ENCODE peak calls at places on chromosomes 12 and 14, in five cellular contexts. K is A549, W is OCI-LY7, R is tibial nerve, P is esophagus squamous epithelium. X is an unnamed sample. For H3K9me3, the result is how much of the 10 kb centered on the place peaks cover.

GRCh38 chr14:98444077-98444476 is 827.9 kb downstream of the BCL11B start:
- DNase-seq in K (no peak), R (no peak), W (no peak), P (no peak), X (peak)

GRCh38 chr12:124538194-124539082 is 29.0 kb downstream of the NCOR2 start:
- DNase-seq in K (no peak), R (no peak), W (no peak), P (no peak), X (no peak)

GRCh38 chr14:104579507-104579906 is at the start of gene C14orf180:
- DNase-seq in W (no peak), K (no peak), R (no peak), P (no peak), X (no peak)

GRCh38 chr12:27822076-27822712 is 42.2 kb upstream of the MANSC4 start:
- DNase-seq in W (peak), P (no peak), R (no peak), K (peak), X (peak)

GRCh38 chr12:21521541-21521940 is 4.6 kb upstream of the SPX start:
- DNase-seq in K (no peak), W (no peak), P (no peak), R (no peak), X (no peak)

GRCh38 chr14:77026930-77027537 is 1.5 kb downstream of the IRF2BPL start:
- DNase-seq in W (peak), R (no peak), K (peak), P (no peak), X (peak)

GRCh38 chr12:124764870-124765570 is 98.6 kb downstream of the SCARB1 start:
- DNase-seq in W (no peak), P (no peak), K (no peak), R (peak), X (no peak)

GRCh38 chr12:47835831-47836155 is 16.1 kb upstream of the HDAC7 start:
- DNase-seq in K (no peak), R (no peak), W (peak), P (no peak), X (no peak)

GRCh38 chr12:64120568-64120967 is 101.5 kb downstream of the KICS2 start:
- DNase-seq in P (no peak), W (no peak), R (no peak), K (no peak), X (no peak)

GRCh38 chr12:94267907-94268575 is 119.7 kb downstream of the PLXNC1 start:
- DNase-seq in P (no peak), R (no peak), K (no peak), W (no peak), X (no peak)

GRCh38 chr14:88005978-88006851 is 1.3 kb downstream of the GPR65 start:
- DNase-seq in K (no peak), R (no peak), P (no peak), W (peak), X (peak)

GRCh38 chr14:93676416-93676958 is 111.8 kb downstream of the PRIMA1 start:
- DNase-seq in P (no peak), K (no peak), R (no peak), W (no peak), X (no peak)

GRCh38 chr14:58584383-58584782 is 53.4 kb upstream of the DACT1 start:
- DNase-seq in W (no peak), K (no peak), R (no peak), P (no peak), X (no peak)

GRCh38 chr12:27914956-27915355 is 57.6 kb downstream of the PTHLH start:
- DNase-seq in K (no peak), R (no peak), P (no peak), W (no peak), X (no peak)

GRCh38 chr12:109020750-109021380 is at the start of gene SVOP:
- DNase-seq in P (no peak), R (peak), K (peak), W (no peak), X (no peak)

GRCh38 chr14:68790656-68791077 is 2.2 kb downstream of the ZFP36L1 start:
- DNase-seq in W (peak), P (no peak), K (no peak), R (no peak), X (peak)

GRCh38 chr14:65206448-65207096 is 104.3 kb upstream of the MAX start:
- DNase-seq in K (no peak), P (no peak), W (peak), R (no peak), X (no peak)

GRCh38 chr14:71702799-71703198 is 229.4 kb upstream of the RGS6 start:
- DNase-seq in W (no peak), P (no peak), K (no peak), R (no peak), X (no peak)

GRCh38 chr14:70442750-70443149 is 9.2 kb upstream of the ADAM21 start:
- DNase-seq in W (peak), P (no peak), K (peak), R (no peak), X (no peak)

GRCh38 chr14:70436867-70437266 is 15.1 kb upstream of the ADAM21 start:
- DNase-seq in K (no peak), P (no peak), W (no peak), R (no peak), X (no peak)

DNA sequence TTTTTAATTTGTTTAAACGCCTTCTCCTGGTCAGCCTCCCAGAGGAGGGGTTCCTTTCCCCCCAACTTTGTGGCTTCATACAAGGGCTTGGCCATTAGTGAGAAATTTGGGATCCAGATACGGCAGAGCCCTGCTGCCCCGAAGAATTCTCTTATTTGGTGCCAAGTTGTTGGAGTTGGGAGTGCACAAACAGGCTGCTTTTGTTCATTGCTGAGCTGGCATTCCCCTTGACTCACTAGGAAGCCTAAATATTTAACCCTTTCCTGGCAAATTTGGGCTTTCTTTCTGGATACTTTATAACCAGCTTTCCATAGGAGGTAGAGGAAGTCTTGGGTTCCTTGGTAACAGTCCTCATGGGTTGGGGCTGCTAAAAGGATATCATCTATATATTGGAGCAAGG is 10.3 kb upstream of the ADAM21 start:
- DNase-seq in P (no peak), W (no peak), R (no peak), K (no peak), X (no peak)
- H3K9me3 ChIP-seq in P (under half), W (under half), R (half or more), K (under half), X (under half)

GRCh38 chr12:38915783-38916182 is 10.4 kb upstream of the CPNE8 start:
- DNase-seq in K (no peak), R (no peak), W (no peak), P (no peak), X (no peak)

GRCh38 chr12:38907171-38907923 is 2.0 kb upstream of the CPNE8 start:
- DNase-seq in R (no peak), W (no peak), P (no peak), K (no peak), X (no peak)

GRCh38 chr12:38906482-38907170 is 1.2 kb upstream of the CPNE8 start:
- DNase-seq in W (no peak), K (peak), P (peak), R (peak), X (peak)

GRCh38 chr12:38912116-38912515 is 6.7 kb upstream of the CPNE8 start:
- DNase-seq in W (no peak), R (no peak), K (no peak), P (no peak), X (no peak)

GRCh38 chr12:38911611-38912010 is 6.2 kb upstream of the CPNE8 start:
- DNase-seq in R (no peak), K (no peak), W (no peak), P (no peak), X (no peak)
- H3K27ac ChIP-seq in R (no peak), K (no peak), W (no peak), P (no peak), X (no peak)

GRCh38 chr14:83924259-83924658 is 1605.7 kb upstream of the FLRT2 start:
- DNase-seq in K (no peak), R (no peak), W (no peak), P (no peak), X (no peak)
- H3K9me3 ChIP-seq in K (under half), R (under half), W (under half), P (under half), X (under half)

GRCh38 chr12:69751476-69751875 is 12.8 kb downstream of the RAB3IP start:
- DNase-seq in R (no peak), K (no peak), W (no peak), P (no peak), X (no peak)

GRCh38 chr12:69755302-69755701 is 16.6 kb downstream of the RAB3IP start:
- DNase-seq in R (no peak), W (no peak), K (no peak), P (no peak), X (no peak)

GRCh38 chr12:69758105-69758504 is 19.4 kb downstream of the RAB3IP start:
- DNase-seq in K (no peak), W (no peak), R (no peak), P (no peak), X (no peak)

DNA sequence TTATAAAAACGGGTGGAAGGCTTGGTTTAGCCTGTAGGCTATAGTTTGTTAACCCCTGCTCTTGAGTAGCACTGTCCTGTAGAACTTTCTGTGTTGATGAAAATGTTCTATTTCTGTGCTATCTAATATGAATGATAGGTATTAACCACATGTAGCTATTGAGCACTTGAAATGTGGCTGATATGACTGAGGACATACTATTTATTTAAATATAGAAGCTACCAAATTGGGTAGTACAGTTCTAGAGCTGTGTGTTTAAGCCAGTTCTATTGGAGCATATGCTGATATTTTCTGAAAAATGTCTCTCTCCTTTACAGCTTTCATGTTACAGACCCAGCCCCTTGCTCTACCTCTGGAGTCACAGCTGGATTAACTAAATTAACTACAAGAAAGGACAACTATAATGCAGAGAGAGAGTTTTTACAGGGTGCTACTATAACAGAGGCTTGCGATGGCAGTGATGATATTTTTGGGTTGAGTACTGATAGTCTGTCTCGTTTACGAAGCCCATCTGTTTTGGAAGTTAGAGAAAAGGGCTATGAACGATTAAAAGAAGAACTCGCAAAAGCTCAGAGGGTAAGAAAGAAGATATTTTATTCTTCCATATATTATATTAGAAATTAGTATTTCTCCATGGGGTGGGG is 17.6 kb downstream of the RAB3IP start:
- DNase-seq in W (no peak), P (no peak), R (no peak), K (no peak), X (no peak)
- H3K27ac ChIP-seq in W (no peak), P (no peak), R (no peak), K (no peak), X (no peak)